ENCODE peak calls at places on chromosome 9, in ten cellular contexts. W, P, D, U, V, I, C, N, A and O are unnamed samples.

GRCh38 chr9:129272348-129273025 is 94.4 kb upstream of the IER5L start:
- DNase-seq in N (no peak), W (no peak), P (no peak), A (no peak), C (no peak), U (no peak), V (no peak), D (no peak), I (no peak), O (no peak)

GRCh38 chr9:99433555-99433954 is 211.5 kb downstream of the SEC61B start:
- DNase-seq in A (peak; percentile 77), C (peak; percentile 25), N (no peak), U (no peak), D (peak; percentile 78), I (peak; percentile 92), V (no peak), W (peak; percentile 90), P (no peak), O (peak; percentile 86)

GRCh38 chr9:131222460-131222859 is 53.9 kb downstream of the FAM78A start:
- DNase-seq in P (no peak), D (no peak), W (no peak), N (no peak), V (no peak), C (no peak), A (no peak), I (no peak), U (no peak), O (no peak)

GRCh38 chr9:101028346-101029299 is at the start of gene PLPPR1:
- DNase-seq in A (no peak), W (no peak), I (no peak), N (peak; percentile 74), D (peak; percentile 10), V (peak; percentile 73), U (peak; percentile 41), P (no peak), C (peak; percentile 76), O (no peak)

GRCh38 chr9:124309665-124310064 is 51.9 kb downstream of the NEK6 start:
- DNase-seq in V (no peak), P (no peak), C (no peak), U (no peak), I (peak; percentile 97), W (peak; percentile 68), N (no peak), A (no peak), D (no peak), O (peak; percentile 95)

GRCh38 chr9:3088166-3088702 is 244.3 kb upstream of the PUM3 start:
- DNase-seq in A (no peak), C (no peak), V (peak; percentile 6), W (no peak), N (no peak), D (no peak), P (no peak), I (no peak), U (no peak), O (no peak)

GRCh38 chr9:80586786-80587185 is 1015.0 kb downstream of the TLE4 start:
- DNase-seq in W (no peak), D (no peak), V (no peak), P (no peak), C (no peak), N (no peak), I (no peak), A (no peak), U (no peak), O (no peak)

GRCh38 chr9:85716031-85716877 is 25.5 kb downstream of the AGTPBP1 start:
- DNase-seq in W (no peak), C (no peak), U (no peak), N (no peak), V (no peak), A (no peak), P (no peak), I (no peak), D (peak; percentile 35), O (no peak)